ENCODE peak calls at places on chromosomes 5 and 9, in eight cellular contexts. X is testis; A is activated CD4-positive, CD25-positive, alpha-beta regulatory T cell treated with anti-CD3 and anti-CD28 coated beads, Interleukin-2, amount 50 U/mL, for 16 hours; I is HuH-7.5; Q is stimulated activated CD8-positive, alpha-beta memory T cell treated with anti-CD3 and anti-CD28 coated beads, Interleukin-4, amount 100 ng/mL, for 1 hour; B is AG09309; T is posterior cingulate gyrus; O is HuH-7. Z is an unnamed sample.

GRCh38 chr9:37943329-37944265 is 39.7 kb upstream of the SLC25A51 start:
- DNase-seq in O (no peak), T (no peak), I (no peak), Q (no peak), B (peak; percentile 84), A (no peak), X (no peak), Z (peak; percentile 40)

GRCh38 chr5:179679014-179679674 is 1.7 kb downstream of the CBY3 start:
- DNase-seq in X (peak; percentile 82), B (no peak), Q (peak; percentile 42), T (peak; percentile 52), A (peak; percentile 44), O (no peak), I (no peak), Z (peak; percentile 70)

GRCh38 chr5:161314033-161314432 is 232.5 kb downstream of the GABRB2 start:
- DNase-seq in B (no peak), Q (no peak), X (no peak), O (no peak), T (no peak), A (no peak), I (no peak), Z (no peak)

GRCh38 chr5:98794001-98794400 is 20.5 kb downstream of the RGMB start:
- DNase-seq in O (no peak), X (no peak), I (no peak), Q (no peak), A (no peak), B (no peak), T (no peak), Z (no peak)

GRCh38 chr9:78369644-78370219 is 72.8 kb downstream of the PSAT1 start:
- DNase-seq in A (peak; percentile 13), X (peak; percentile 92), B (no peak), T (peak; percentile 82), O (peak; percentile 81), Q (peak; percentile 19), I (peak; percentile 59), Z (no peak)

GRCh38 chr9:83154087-83154736 is 91.3 kb upstream of the RASEF start:
- DNase-seq in Q (no peak), T (no peak), A (no peak), I (no peak), X (no peak), B (no peak), O (no peak), Z (no peak)

GRCh38 chr9:16337322-16338029 is 533.0 kb downstream of the BNC2 start:
- DNase-seq in T (no peak), B (peak; percentile 84), O (no peak), X (no peak), Q (no peak), I (no peak), A (no peak), Z (no peak)

GRCh38 chr5:17118631-17119030 is 98.8 kb upstream of the BASP1 start:
- DNase-seq in Q (no peak), A (no peak), O (no peak), T (peak; percentile 39), B (peak; percentile 87), X (peak; percentile 54), I (no peak), Z (no peak)

GRCh38 chr9:237141-237857 is 22.6 kb downstream of the DOCK8 start:
- DNase-seq in Q (no peak), I (no peak), T (no peak), B (no peak), O (no peak), X (no peak), A (no peak), Z (no peak)

GRCh38 chr5:12772276-12772675 is 868.0 kb upstream of the CTNND2 start:
- DNase-seq in A (no peak), X (no peak), I (no peak), B (no peak), Q (no peak), O (no peak), T (no peak), Z (no peak)

GRCh38 chr5:68406767-68407232 is 191.2 kb downstream of the PIK3R1 start:
- DNase-seq in O (peak; percentile 33), Q (no peak), A (no peak), X (no peak), B (no peak), T (no peak), I (peak; percentile 12), Z (no peak)

GRCh38 chr9:112443200-112443599 is 43.4 kb upstream of the KIAA1958 start:
- DNase-seq in I (no peak), T (no peak), B (peak; percentile 7), X (peak; percentile 37), A (no peak), Q (no peak), O (peak; percentile 16), Z (no peak)

GRCh38 chr5:639584-640213 is 27.6 kb downstream of the CEP72 start:
- DNase-seq in O (no peak), A (no peak), X (peak; percentile 10), I (no peak), B (no peak), T (no peak), Q (no peak), Z (no peak)

GRCh38 chr5:72156921-72157320 is 49.6 kb downstream of the MAP1B start:
- DNase-seq in A (no peak), I (no peak), O (no peak), Q (no peak), X (peak; percentile 34), B (peak; percentile 95), T (no peak), Z (no peak)

GRCh38 chr5:28301676-28302075 is 1263.3 kb upstream of the CDH9 start:
- DNase-seq in Q (no peak), T (no peak), B (no peak), X (no peak), O (no peak), I (no peak), A (no peak), Z (no peak)

GRCh38 chr9:123089790-123090189 is 56.3 kb downstream of the GPR21 start:
- DNase-seq in Q (no peak), B (no peak), I (no peak), T (no peak), A (no peak), X (no peak), O (no peak), Z (no peak)

GRCh38 chr5:1961304-1961946 is 78.7 kb upstream of the IRX4 start:
- DNase-seq in I (no peak), T (no peak), A (no peak), Q (no peak), O (no peak), B (no peak), X (no peak), Z (no peak)

GRCh38 chr5:22372376-22372775 is 480.8 kb downstream of the CDH12 start:
- DNase-seq in B (no peak), T (peak; percentile 72), I (no peak), A (no peak), Q (no peak), X (no peak), O (no peak), Z (no peak)

GRCh38 chr9:87275039-87275725 is 222.5 kb upstream of the DAPK1 start:
- DNase-seq in A (no peak), X (no peak), B (no peak), Q (no peak), O (no peak), T (no peak), I (no peak), Z (no peak)

GRCh38 chr9:85112933-85113418 is 443.4 kb downstream of the NTRK2 start:
- DNase-seq in A (no peak), Q (no peak), B (no peak), T (no peak), I (no peak), O (no peak), X (no peak), Z (no peak)

GRCh38 chr5:128534729-128535128 is 3.3 kb downstream of the FBN2 start:
- DNase-seq in X (no peak), A (no peak), I (no peak), T (no peak), Q (no peak), B (no peak), O (no peak), Z (no peak)

GRCh38 chr5:34015120-34015807 is 7.4 kb upstream of the AMACR start:
- DNase-seq in A (no peak), B (no peak), O (no peak), T (no peak), Q (no peak), I (no peak), X (no peak), Z (no peak)

GRCh38 chr5:120734033-120734432 is 269.9 kb downstream of the PRR16 start:
- DNase-seq in O (no peak), Q (no peak), X (peak; percentile 32), B (no peak), A (no peak), T (no peak), I (no peak), Z (no peak)

GRCh38 chr9:792331-793260 is 48.9 kb upstream of the DMRT1 start:
- DNase-seq in A (no peak), X (no peak), O (no peak), I (no peak), Q (no peak), T (no peak), B (no peak), Z (no peak)

GRCh38 chr5:124747770-124748686 is 1.6 kb upstream of the ZNF608 start:
- DNase-seq in Q (no peak), T (no peak), I (no peak), B (no peak), O (no peak), A (no peak), X (no peak), Z (no peak)

GRCh38 chr5:2921651-2922050 is 170.2 kb upstream of the IRX2 start:
- DNase-seq in X (no peak), Q (no peak), A (no peak), B (no peak), O (no peak), T (no peak), I (no peak), Z (no peak)

GRCh38 chr9:36461341-36461740 is 61.3 kb upstream of the RNF38 start:
- DNase-seq in B (no peak), Q (no peak), A (no peak), T (no peak), I (no peak), O (no peak), X (no peak), Z (peak; percentile 13)

GRCh38 chr9:15529566-15530324 is 19.0 kb upstream of the PSIP1 start:
- DNase-seq in I (no peak), O (no peak), T (no peak), B (no peak), A (no peak), Q (no peak), X (no peak), Z (no peak)

GRCh38 chr5:77080905-77081304 is 6.2 kb downstream of the ZBED3 start:
- DNase-seq in Q (no peak), B (no peak), I (no peak), X (no peak), O (no peak), T (no peak), A (no peak), Z (no peak)

GRCh38 chr9:114465417-114465816 is 39.9 kb downstream of the WHRN start:
- DNase-seq in X (no peak), Q (no peak), I (no peak), B (no peak), A (no peak), O (no peak), T (no peak), Z (no peak)

GRCh38 chr5:37272564-37272963 is 23.4 kb upstream of the CPLANE1 start:
- DNase-seq in X (no peak), A (no peak), T (no peak), B (no peak), I (no peak), O (no peak), Q (no peak), Z (no peak)

GRCh38 chr5:137282216-137282615 is 216.9 kb downstream of the SPOCK1 start:
- DNase-seq in Q (no peak), T (no peak), I (peak; percentile 14), O (no peak), B (no peak), X (no peak), A (no peak), Z (no peak)